ENCODE peak calls at places on chromosomes 13 and 19, in five cellular contexts. L is memory B cell, V is amniotic stem cell, D is HTR-8/SVneo, S is HuH-7.5. Y is an unnamed sample.

GRCh38 chr19:54162241-54162805 is 2.8 kb upstream of the LENG1 start:
- DNase-seq in S (no peak), L (peak; percentile 77), D (no peak), V (no peak), Y (peak; percentile 81)

GRCh38 chr13:41691276-41691675 is 233.9 kb downstream of the RGCC start:
- DNase-seq in D (no peak), S (no peak), L (no peak), V (no peak), Y (no peak)

GRCh38 chr19:19236173-19236572 is 24.4 kb downstream of the NCAN start:
- DNase-seq in S (no peak), D (no peak), L (no peak), V (no peak), Y (no peak)

GRCh38 chr19:2337329-2337707 is 8.8 kb downstream of the SPPL2B start:
- DNase-seq in S (peak; percentile 65), L (no peak), D (no peak), V (no peak), Y (no peak)

GRCh38 chr19:10812196-10812595 is 23.8 kb downstream of the TMED1 start:
- DNase-seq in L (no peak), S (no peak), D (no peak), V (no peak), Y (peak; percentile 38)

GRCh38 chr19:575527-576506 is 3.4 kb downstream of the BSG start:
- DNase-seq in L (no peak), D (peak; percentile 46), V (no peak), S (no peak), Y (no peak)

GRCh38 chr19:30249911-30250310 is 122.3 kb upstream of the ZNF536 start:
- DNase-seq in L (no peak), S (no peak), V (no peak), D (no peak), Y (no peak)

GRCh38 chr19:664913-665443 is 2.0 kb upstream of the RNF126 start:
- DNase-seq in V (peak; percentile 39), D (peak; percentile 85), L (peak; percentile 84), S (peak; percentile 99), Y (peak; percentile 64)

GRCh38 chr13:105037064-105037463 is 1498.4 kb downstream of the EFNB2 start:
- DNase-seq in L (no peak), S (no peak), V (no peak), D (no peak), Y (no peak)

GRCh38 chr13:60012503-60012902 is 151.2 kb downstream of the DIAPH3 start:
- DNase-seq in D (no peak), V (no peak), S (no peak), L (no peak), Y (no peak)

GRCh38 chr13:23579886-23580706 is 9.9 kb downstream of the TNFRSF19 start:
- DNase-seq in S (no peak), L (no peak), V (no peak), D (no peak), Y (no peak)

Y was measured in CMK.